ENCODE peak calls at places on chromosomes 12 and 14, in five cellular contexts. One of them, this sample, is unnamed.

GRCh38 chr12:130227641-130228040 is 65.4 kb downstream of the FZD10 start:
- DNase-seq in fibroblast of lung: no peak
- DNase-seq in GM23338: no peak
- DNase-seq in esophagus muscularis mucosa: no peak
- DNase-seq in lung: no peak
- DNase-seq in this sample: no peak

GRCh38 chr14:103444837-103445524 is 59.8 kb downstream of the MARK3 start:
- DNase-seq in fibroblast of lung: peak; percentile 59
- DNase-seq in GM23338: peak; percentile 17
- DNase-seq in lung: no peak
- DNase-seq in esophagus muscularis mucosa: no peak
- DNase-seq in this sample: no peak

GRCh38 chr12:67042697-67043131 is 226.4 kb upstream of the CAND1 start:
- DNase-seq in fibroblast of lung: peak; percentile 74
- DNase-seq in GM23338: peak; percentile 51
- DNase-seq in esophagus muscularis mucosa: no peak
- DNase-seq in lung: no peak
- DNase-seq in this sample: no peak

GRCh38 chr12:65229441-65229840 is 49.0 kb upstream of the MSRB3 start:
- DNase-seq in lung: no peak
- DNase-seq in GM23338: no peak
- DNase-seq in fibroblast of lung: peak; percentile 73
- DNase-seq in esophagus muscularis mucosa: no peak
- DNase-seq in this sample: peak; percentile 8

GRCh38 chr14:105275267-105275946 is 25.4 kb downstream of the BRF1 start:
- DNase-seq in fibroblast of lung: peak; percentile 22
- DNase-seq in esophagus muscularis mucosa: no peak
- DNase-seq in lung: no peak
- DNase-seq in GM23338: no peak
- DNase-seq in this sample: peak; percentile 14

GRCh38 chr12:9331218-9331626 is 123.0 kb upstream of the PZP start:
- DNase-seq in GM23338: peak; percentile 82
- DNase-seq in esophagus muscularis mucosa: no peak
- DNase-seq in lung: peak; percentile 64
- DNase-seq in fibroblast of lung: peak; percentile 13
- DNase-seq in this sample: no peak

GRCh38 chr14:70735043-70735442 is 74.3 kb downstream of the MAP3K9 start:
- DNase-seq in lung: no peak
- DNase-seq in GM23338: no peak
- DNase-seq in esophagus muscularis mucosa: no peak
- DNase-seq in fibroblast of lung: no peak
- DNase-seq in this sample: no peak

GRCh38 chr12:20350495-20350894 is 17.8 kb upstream of the PDE3A start:
- DNase-seq in esophagus muscularis mucosa: no peak
- DNase-seq in fibroblast of lung: peak; percentile 81
- DNase-seq in GM23338: no peak
- DNase-seq in lung: no peak
- DNase-seq in this sample: peak; percentile 77

GRCh38 chr12:68189766-68190700 is 30.5 kb upstream of the IFNG start:
- DNase-seq in lung: no peak
- DNase-seq in GM23338: no peak
- DNase-seq in fibroblast of lung: peak; percentile 90
- DNase-seq in esophagus muscularis mucosa: no peak
- DNase-seq in this sample: peak; percentile 18

GRCh38 chr14:101182476-101182875 is 279.0 kb upstream of the RTL1 start:
- DNase-seq in GM23338: no peak
- DNase-seq in fibroblast of lung: no peak
- DNase-seq in lung: no peak
- DNase-seq in esophagus muscularis mucosa: peak; percentile 66
- DNase-seq in this sample: no peak

GRCh38 chr12:48999371-49000131 is at the start of gene DDN:
- DNase-seq in esophagus muscularis mucosa: no peak
- DNase-seq in GM23338: peak; percentile 52
- DNase-seq in fibroblast of lung: peak; percentile 52
- DNase-seq in lung: no peak
- DNase-seq in this sample: no peak

GRCh38 chr14:99378782-99379214 is 101.9 kb downstream of the SETD3 start:
- DNase-seq in fibroblast of lung: peak; percentile 66
- DNase-seq in GM23338: no peak
- DNase-seq in lung: no peak
- DNase-seq in esophagus muscularis mucosa: no peak
- DNase-seq in this sample: no peak

GRCh38 chr14:55746533-55746932 is 166.5 kb downstream of the KTN1 start:
- DNase-seq in lung: no peak
- DNase-seq in GM23338: no peak
- DNase-seq in fibroblast of lung: peak; percentile 56
- DNase-seq in esophagus muscularis mucosa: no peak
- DNase-seq in this sample: no peak

GRCh38 chr12:124659003-124659402 is 91.6 kb upstream of the NCOR2 start:
- DNase-seq in GM23338: no peak
- DNase-seq in fibroblast of lung: no peak
- DNase-seq in esophagus muscularis mucosa: no peak
- DNase-seq in lung: no peak
- DNase-seq in this sample: no peak

GRCh38 chr14:94382684-94383663 is 5.4 kb downstream of the SERPINA1 start:
- DNase-seq in fibroblast of lung: no peak
- DNase-seq in GM23338: no peak
- DNase-seq in esophagus muscularis mucosa: no peak
- DNase-seq in lung: no peak
- DNase-seq in this sample: no peak

GRCh38 chr12:72433298-72433697 is 161.1 kb downstream of the TRHDE start:
- DNase-seq in esophagus muscularis mucosa: no peak
- DNase-seq in fibroblast of lung: no peak
- DNase-seq in lung: no peak
- DNase-seq in GM23338: no peak
- DNase-seq in this sample: no peak

GRCh38 chr14:55513491-55513890 is 66.5 kb upstream of the KTN1 start:
- DNase-seq in lung: no peak
- DNase-seq in fibroblast of lung: no peak
- DNase-seq in esophagus muscularis mucosa: no peak
- DNase-seq in GM23338: no peak
- DNase-seq in this sample: no peak

GRCh38 chr14:73895939-73896338 is 9.3 kb downstream of the ZNF410 start:
- DNase-seq in lung: no peak
- DNase-seq in GM23338: no peak
- DNase-seq in esophagus muscularis mucosa: no peak
- DNase-seq in fibroblast of lung: no peak
- DNase-seq in this sample: no peak

GRCh38 chr12:22262309-22262708 is 72.2 kb downstream of the ST8SIA1 start:
- DNase-seq in fibroblast of lung: peak; percentile 76
- DNase-seq in GM23338: peak; percentile 49
- DNase-seq in lung: no peak
- DNase-seq in esophagus muscularis mucosa: no peak
- DNase-seq in this sample: no peak

GRCh38 chr12:106760184-106760531 is 14.3 kb upstream of the RIC8B start:
- DNase-seq in lung: peak; percentile 67
- DNase-seq in GM23338: peak; percentile 89
- DNase-seq in esophagus muscularis mucosa: no peak
- DNase-seq in fibroblast of lung: peak; percentile 18
- DNase-seq in this sample: no peak

GRCh38 chr12:78210894-78211302 is 380.2 kb downstream of the NAV3 start:
- DNase-seq in GM23338: no peak
- DNase-seq in lung: no peak
- DNase-seq in esophagus muscularis mucosa: no peak
- DNase-seq in fibroblast of lung: peak; percentile 85
- DNase-seq in this sample: peak; percentile 96

GRCh38 chr12:16112626-16113560 is 164.6 kb downstream of the SLC15A5 start:
- DNase-seq in esophagus muscularis mucosa: no peak
- DNase-seq in GM23338: peak; percentile 74
- DNase-seq in lung: no peak
- DNase-seq in fibroblast of lung: no peak
- DNase-seq in this sample: no peak

GRCh38 chr12:106131671-106132070 is 7.1 kb downstream of the NUAK1 start:
- DNase-seq in fibroblast of lung: peak; percentile 89
- DNase-seq in GM23338: no peak
- DNase-seq in esophagus muscularis mucosa: no peak
- DNase-seq in lung: no peak
- DNase-seq in this sample: no peak

GRCh38 chr12:92602476-92602875 is 100.3 kb upstream of the PLEKHG7 start:
- DNase-seq in fibroblast of lung: peak; percentile 84
- DNase-seq in GM23338: no peak
- DNase-seq in esophagus muscularis mucosa: no peak
- DNase-seq in lung: no peak
- DNase-seq in this sample: peak; percentile 84

GRCh38 chr14:33569844-33570716 is 380.8 kb downstream of the EGLN3 start:
- DNase-seq in fibroblast of lung: peak; percentile 82
- DNase-seq in lung: no peak
- DNase-seq in esophagus muscularis mucosa: no peak
- DNase-seq in GM23338: no peak
- DNase-seq in this sample: no peak

GRCh38 chr12:50142993-50143392 is 24.2 kb downstream of the CERS5 start:
- DNase-seq in esophagus muscularis mucosa: no peak
- DNase-seq in GM23338: no peak
- DNase-seq in fibroblast of lung: no peak
- DNase-seq in lung: peak; percentile 33
- DNase-seq in this sample: no peak

GRCh38 chr14:55200646-55201045 is 9.3 kb upstream of the DLGAP5 start:
- DNase-seq in lung: no peak
- DNase-seq in GM23338: no peak
- DNase-seq in fibroblast of lung: no peak
- DNase-seq in esophagus muscularis mucosa: no peak
- DNase-seq in this sample: no peak

GRCh38 chr12:6818246-6819006 is 3.2 kb upstream of the GPR162 start:
- DNase-seq in GM23338: peak; percentile 72
- DNase-seq in lung: no peak
- DNase-seq in fibroblast of lung: no peak
- DNase-seq in esophagus muscularis mucosa: no peak
- DNase-seq in this sample: no peak

GRCh38 chr12:75705749-75706719 is 194.6 kb upstream of the KRR1 start:
- DNase-seq in esophagus muscularis mucosa: no peak
- DNase-seq in GM23338: no peak
- DNase-seq in lung: peak; percentile 33
- DNase-seq in fibroblast of lung: peak; percentile 100
- DNase-seq in this sample: peak; percentile 87

GRCh38 chr14:57831981-57832380 is 33.9 kb downstream of the SLC35F4 start:
- DNase-seq in GM23338: peak; percentile 74
- DNase-seq in esophagus muscularis mucosa: no peak
- DNase-seq in lung: no peak
- DNase-seq in fibroblast of lung: no peak
- DNase-seq in this sample: no peak

GRCh38 chr12:70849265-70849960 is 71.1 kb downstream of the PTPRR start:
- DNase-seq in fibroblast of lung: peak; percentile 32
- DNase-seq in lung: no peak
- DNase-seq in GM23338: peak; percentile 46
- DNase-seq in esophagus muscularis mucosa: no peak
- DNase-seq in this sample: no peak

GRCh38 chr12:32155041-32155440 is 48.4 kb downstream of the BICD1 start:
- DNase-seq in fibroblast of lung: no peak
- DNase-seq in esophagus muscularis mucosa: no peak
- DNase-seq in GM23338: no peak
- DNase-seq in lung: no peak
- DNase-seq in this sample: no peak

GRCh38 chr12:85424581-85425348 is 144.7 kb downstream of the ALX1 start:
- DNase-seq in lung: no peak
- DNase-seq in esophagus muscularis mucosa: no peak
- DNase-seq in fibroblast of lung: peak; percentile 2
- DNase-seq in GM23338: peak; percentile 67
- DNase-seq in this sample: no peak
- TF ChIP-seq CTCF in lung: no peak
- TF ChIP-seq CTCF in esophagus muscularis mucosa: no peak
- TF ChIP-seq CTCF in fibroblast of lung: peak; percentile 26
- TF ChIP-seq CTCF in GM23338: peak; percentile 79
- TF ChIP-seq CTCF in this sample: peak; percentile 57

GRCh38 chr12:52988933-52989332 is 17.3 kb upstream of the EIF4B start:
- DNase-seq in lung: no peak
- DNase-seq in esophagus muscularis mucosa: no peak
- DNase-seq in GM23338: no peak
- DNase-seq in fibroblast of lung: no peak
- DNase-seq in this sample: no peak

GRCh38 chr12:52993558-52993869 is 12.7 kb upstream of the EIF4B start:
- DNase-seq in fibroblast of lung: no peak
- DNase-seq in GM23338: peak; percentile 12
- DNase-seq in esophagus muscularis mucosa: no peak
- DNase-seq in lung: no peak
- DNase-seq in this sample: no peak

GRCh38 chr12:52990206-52990605 is 16.1 kb upstream of the EIF4B start:
- DNase-seq in GM23338: no peak
- DNase-seq in esophagus muscularis mucosa: no peak
- DNase-seq in fibroblast of lung: peak; percentile 63
- DNase-seq in lung: no peak
- DNase-seq in this sample: no peak

GRCh38 chr12:52992699-52993557 is 13.3 kb upstream of the EIF4B start:
- DNase-seq in fibroblast of lung: peak; percentile 69
- DNase-seq in GM23338: no peak
- DNase-seq in lung: no peak
- DNase-seq in esophagus muscularis mucosa: no peak
- DNase-seq in this sample: no peak
- H3K4me3 ChIP-seq in fibroblast of lung: no peak overlapping the region
- H3K4me3 ChIP-seq in GM23338: no peak overlapping the region
- H3K4me3 ChIP-seq in lung: no peak overlapping the region
- H3K4me3 ChIP-seq in esophagus muscularis mucosa: no peak overlapping the region
- H3K4me3 ChIP-seq in this sample: no peak overlapping the region

GRCh38 chr12:100133200-100133599 is 9.5 kb downstream of the BLTP3B start:
- DNase-seq in esophagus muscularis mucosa: no peak
- DNase-seq in fibroblast of lung: no peak
- DNase-seq in GM23338: no peak
- DNase-seq in lung: no peak
- DNase-seq in this sample: no peak

GRCh38 chr12:100127766-100128508 is 14.7 kb downstream of the BLTP3B start:
- DNase-seq in esophagus muscularis mucosa: no peak
- DNase-seq in GM23338: no peak
- DNase-seq in fibroblast of lung: peak; percentile 53
- DNase-seq in lung: no peak
- DNase-seq in this sample: peak; percentile 61

GRCh38 chr12:100123316-100124095 is 19.2 kb downstream of the BLTP3B start:
- DNase-seq in lung: no peak
- DNase-seq in GM23338: no peak
- DNase-seq in esophagus muscularis mucosa: no peak
- DNase-seq in fibroblast of lung: peak; percentile 21
- DNase-seq in this sample: no peak

GRCh38 chr12:100128509-100128908 is 14.2 kb downstream of the BLTP3B start:
- DNase-seq in fibroblast of lung: peak; percentile 50
- DNase-seq in lung: no peak
- DNase-seq in GM23338: peak; percentile 82
- DNase-seq in esophagus muscularis mucosa: no peak
- DNase-seq in this sample: no peak
- TF ChIP-seq CTCF in fibroblast of lung: peak; percentile 45
- TF ChIP-seq CTCF in lung: no peak
- TF ChIP-seq CTCF in GM23338: peak; percentile 58
- TF ChIP-seq CTCF in esophagus muscularis mucosa: peak; percentile 49
- TF ChIP-seq CTCF in this sample: peak; percentile 51

DNA sequence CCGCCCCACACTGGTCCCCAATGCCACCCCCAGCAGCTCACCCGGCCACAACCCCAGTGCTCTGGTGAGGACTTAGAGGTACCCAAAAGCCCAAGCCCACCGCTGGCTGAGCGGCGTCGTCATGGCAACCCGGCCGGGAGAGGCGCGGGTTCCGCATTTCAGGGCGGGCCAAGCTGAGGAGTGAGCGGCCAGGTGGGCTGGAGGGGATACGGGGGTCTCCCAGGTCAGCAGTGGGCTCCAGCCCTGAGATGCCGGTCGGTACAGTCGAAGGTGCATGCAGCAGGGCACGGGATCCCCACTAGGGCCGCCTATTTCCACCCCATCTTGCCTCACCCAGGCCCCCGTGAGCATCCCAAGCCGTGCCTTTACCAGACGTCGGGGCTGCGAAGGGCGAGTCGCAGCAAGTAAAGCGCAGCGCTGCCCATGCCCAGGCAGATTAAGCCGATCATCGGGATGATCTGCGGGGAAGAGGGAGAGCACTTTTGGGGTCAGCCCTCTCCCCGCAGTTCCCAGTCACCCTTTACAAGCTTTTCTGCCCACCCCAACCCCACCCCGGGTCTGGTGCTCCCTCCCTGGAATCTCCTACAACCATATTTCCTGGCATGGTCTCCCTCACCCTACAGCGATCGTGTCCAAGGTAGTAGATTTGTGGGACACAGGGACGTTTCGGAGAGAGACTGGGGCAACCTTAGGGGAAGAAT is 6.9 kb downstream of the SHMT2 start:
- DNase-seq in lung: no peak
- DNase-seq in esophagus muscularis mucosa: no peak
- DNase-seq in fibroblast of lung: no peak
- DNase-seq in GM23338: peak; percentile 88
- DNase-seq in this sample: no peak
- H3K4me3 ChIP-seq in lung: no peak overlapping the region
- H3K4me3 ChIP-seq in esophagus muscularis mucosa: peak overlapping the region; percentile 3
- H3K4me3 ChIP-seq in fibroblast of lung: no peak overlapping the region
- H3K4me3 ChIP-seq in GM23338: peak overlapping the region; percentile 85
- H3K4me3 ChIP-seq in this sample: no peak overlapping the region

This sample was measured in AG09309.